ENCODE peak calls at places on chromosomes 3 and 15, in nine cellular contexts. H, R, Q, T, J, O, F, K and Y are unnamed samples.

GRCh38 chr15:74502301-74502700 is 38.7 kb upstream of the ARID3B start:
- DNase-seq in H (no peak), R (no peak), Q (no peak), T (no peak), J (no peak), O (no peak), F (no peak), K (no peak), Y (no peak)

GRCh38 chr3:81554348-81554747 is 207.1 kb downstream of the GBE1 start:
- DNase-seq in H (no peak), R (peak; percentile 58), Q (no peak), T (peak; percentile 71), J (no peak), O (no peak), F (no peak), K (no peak), Y (no peak)

GRCh38 chr15:74725241-74725774 is at the start of gene CYP1A1:
- DNase-seq in H (peak; percentile 61), R (peak; percentile 39), Q (no peak), T (peak; percentile 8), J (peak; percentile 32), O (no peak), F (no peak), K (no peak), Y (no peak)

GRCh38 chr15:61916104-61916503 is 144.1 kb downstream of the VPS13C start:
- DNase-seq in H (no peak), R (no peak), Q (no peak), T (no peak), J (no peak), O (no peak), F (peak; percentile 21), K (no peak), Y (no peak)

GRCh38 chr3:58414538-58415197 is 19.0 kb downstream of the PDHB start:
- DNase-seq in H (peak; percentile 40), R (peak; percentile 85), Q (peak; percentile 72), T (peak; percentile 80), J (peak; percentile 53), O (peak; percentile 17), F (peak; percentile 53), K (no peak), Y (no peak)

GRCh38 chr3:50587806-50588758 is 18.8 kb downstream of the HEMK1 start:
- DNase-seq in H (no peak), R (no peak), Q (no peak), T (no peak), J (no peak), O (no peak), F (no peak), K (no peak), Y (no peak)

GRCh38 chr3:134482622-134483021 is 3.2 kb downstream of the ANAPC13 start:
- DNase-seq in H (no peak), R (no peak), Q (no peak), T (no peak), J (no peak), O (no peak), F (no peak), K (no peak), Y (no peak)

GRCh38 chr15:70380484-70380883 is 282.8 kb upstream of the TLE3 start:
- DNase-seq in H (no peak), R (no peak), Q (no peak), T (no peak), J (no peak), O (no peak), F (no peak), K (no peak), Y (no peak)

GRCh38 chr15:31438601-31439265 is 112.1 kb downstream of the KLF13 start:
- DNase-seq in H (no peak), R (no peak), Q (no peak), T (no peak), J (no peak), O (no peak), F (no peak), K (no peak), Y (no peak)

GRCh38 chr3:73030073-73030597 is 31.3 kb upstream of the EBLN2 start:
- DNase-seq in H (no peak), R (no peak), Q (no peak), T (no peak), J (no peak), O (no peak), F (no peak), K (no peak), Y (no peak)

GRCh38 chr3:157239082-157239704 is 79.2 kb upstream of the CCNL1 start:
- DNase-seq in H (peak; percentile 69), R (peak; percentile 81), Q (peak; percentile 77), T (peak; percentile 82), J (peak; percentile 68), O (peak; percentile 60), F (peak; percentile 58), K (peak; percentile 77), Y (peak; percentile 71)

DNA sequence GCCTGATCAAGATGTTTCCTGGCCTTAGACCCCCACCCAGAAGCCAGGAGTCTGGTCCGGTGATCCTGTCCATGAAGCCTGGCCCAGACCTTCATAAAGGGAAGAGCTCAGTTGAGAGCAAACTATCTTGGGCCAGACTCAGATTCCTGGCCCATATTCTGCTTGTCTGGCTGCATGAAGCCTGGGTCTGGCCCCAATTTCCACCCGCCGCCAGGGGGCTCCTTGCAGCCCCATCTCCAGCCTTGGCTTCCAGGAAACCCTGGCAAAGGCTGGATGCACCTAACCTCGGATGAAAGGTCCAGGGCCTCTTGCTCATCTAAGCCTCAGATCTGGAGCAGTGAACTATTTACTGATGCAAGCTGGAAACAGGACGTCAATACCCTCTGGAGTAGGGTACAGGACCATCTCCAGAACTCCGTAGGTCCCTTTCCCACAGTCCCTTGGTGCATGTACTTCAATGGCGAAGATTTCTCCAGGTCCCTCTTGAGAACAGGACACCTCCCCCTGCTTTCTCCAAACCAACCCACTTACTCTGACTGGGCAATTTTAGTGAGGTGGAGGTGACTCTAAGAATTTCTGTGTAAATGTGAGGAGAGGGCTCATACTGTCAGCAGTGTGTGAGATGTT is 5.6 kb downstream of the FOXL2 start:
- DNase-seq in H (no peak), R (peak; percentile 53), Q (no peak), T (peak; percentile 64), J (peak; percentile 59), O (peak; percentile 62), F (no peak), K (no peak), Y (no peak)
- TF ChIP-seq CTCF in H (no peak), R (peak; percentile 68), Q (no peak), T (peak; percentile 73), J (peak; percentile 66), O (peak; percentile 80), F (peak; percentile 25), K (no peak), Y (peak; percentile 48)

GRCh38 chr3:52428151-52429005 is 16.5 kb downstream of the SEMA3G start:
- DNase-seq in H (peak; percentile 70), R (peak; percentile 82), Q (peak; percentile 76), T (peak; percentile 90), J (peak; percentile 53), O (no peak), F (peak; percentile 81), K (no peak), Y (no peak)
- TF ChIP-seq CTCF in H (no peak), R (peak; percentile 91), Q (peak; percentile 60), T (peak; percentile 86), J (peak; percentile 82), O (peak; percentile 74), F (peak; percentile 86), K (peak; percentile 60), Y (peak; percentile 81)

GRCh38 chr15:96585634-96586386 is 255.3 kb downstream of the NR2F2 start:
- DNase-seq in H (no peak), R (peak; percentile 4), Q (no peak), T (peak; percentile 52), J (no peak), O (no peak), F (no peak), K (no peak), Y (no peak)

GRCh38 chr15:96578393-96578792 is 247.9 kb downstream of the NR2F2 start:
- DNase-seq in H (no peak), R (no peak), Q (no peak), T (no peak), J (no peak), O (no peak), F (no peak), K (no peak), Y (no peak)

GRCh38 chr15:96582473-96582872 is 252.0 kb downstream of the NR2F2 start:
- DNase-seq in H (no peak), R (no peak), Q (no peak), T (no peak), J (no peak), O (no peak), F (no peak), K (no peak), Y (no peak)

GRCh38 chr15:96586901-96587300 is 256.4 kb downstream of the NR2F2 start:
- DNase-seq in H (no peak), R (no peak), Q (no peak), T (no peak), J (no peak), O (no peak), F (no peak), K (no peak), Y (peak; percentile 66)

DNA sequence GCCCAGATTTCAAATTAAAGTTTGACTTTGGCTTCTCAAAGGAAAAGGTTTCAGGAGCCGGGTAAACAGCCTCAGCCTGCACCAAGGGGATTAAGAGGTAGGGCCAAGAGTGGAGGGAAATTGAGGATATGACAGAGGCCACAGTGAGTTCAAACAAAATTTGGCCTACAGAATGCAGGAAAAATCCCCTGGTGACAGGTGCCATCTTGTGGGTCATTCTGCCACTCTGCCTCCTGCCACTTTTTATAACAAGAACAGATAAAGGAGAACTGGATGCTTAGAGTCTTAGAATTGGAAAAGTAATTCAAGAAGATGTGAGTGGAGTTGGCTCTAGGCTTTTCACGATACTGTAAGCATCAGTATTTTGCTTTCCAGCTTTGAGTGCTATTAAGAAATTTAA is 253.2 kb downstream of the NR2F2 start:
- DNase-seq in H (peak; percentile 28), R (no peak), Q (no peak), T (no peak), J (no peak), O (no peak), F (no peak), K (no peak), Y (no peak)
- TF ChIP-seq CTCF in H (no peak), R (peak; percentile 16), Q (no peak), T (no peak), J (no peak), O (no peak), F (peak; percentile 24), K (no peak), Y (no peak)

GRCh38 chr3:38133209-38133556 is 3.7 kb downstream of the ACAA1 start:
- DNase-seq in H (no peak), R (no peak), Q (no peak), T (no peak), J (no peak), O (no peak), F (no peak), K (no peak), Y (no peak)

GRCh38 chr3:38130219-38130618 is 6.7 kb downstream of the ACAA1 start:
- DNase-seq in H (no peak), R (no peak), Q (no peak), T (no peak), J (no peak), O (no peak), F (no peak), K (peak; percentile 5), Y (no peak)

GRCh38 chr3:38130631-38131065 is 6.3 kb downstream of the ACAA1 start:
- DNase-seq in H (peak; percentile 23), R (no peak), Q (no peak), T (no peak), J (no peak), O (no peak), F (no peak), K (no peak), Y (no peak)

GRCh38 chr3:38133557-38134405 is 3.1 kb downstream of the ACAA1 start:
- DNase-seq in H (peak; percentile 42), R (peak; percentile 99), Q (no peak), T (no peak), J (no peak), O (no peak), F (no peak), K (no peak), Y (no peak)

GRCh38 chr3:38131621-38132369 is 5.1 kb downstream of the ACAA1 start:
- DNase-seq in H (peak; percentile 25), R (no peak), Q (no peak), T (peak; percentile 69), J (peak; percentile 55), O (no peak), F (no peak), K (no peak), Y (no peak)
- TF ChIP-seq CTCF in H (no peak), R (peak; percentile 63), Q (no peak), T (peak; percentile 84), J (peak; percentile 50), O (peak; percentile 53), F (peak; percentile 34), K (no peak), Y (peak; percentile 66)